ENCODE peak calls at places on chromosomes 2 and 18, in four cellular contexts. N is Calu3, E is tibial artery, O is type B pancreatic cell. Y is an unnamed sample.
A peak's percentile ranks its signal among the peaks of the same experiment; 100 is the strongest.

GRCh38 chr2:85522090-85522647 is 16.8 kb upstream of the MAT2A start:
- DNase-seq in N (no peak), O (no peak), E (no peak), Y (no peak)

GRCh38 chr2:229003256-229003655 is 267.8 kb downstream of the PID1 start:
- DNase-seq in O (no peak), N (no peak), E (no peak), Y (no peak)

GRCh38 chr18:13315000-13315399 is 96.4 kb downstream of the LDLRAD4 start:
- DNase-seq in N (no peak), O (no peak), E (no peak), Y (no peak)

GRCh38 chr2:217710218-217710565 is 292.6 kb downstream of the TNS1 start:
- DNase-seq in N (no peak), O (no peak), E (no peak), Y (no peak)

GRCh38 chr2:201127570-201127969 is 11.6 kb downstream of the CFLAR start:
- DNase-seq in E (no peak), N (no peak), O (no peak), Y (peak; percentile 82)

GRCh38 chr18:70418551-70419311 is 129.9 kb downstream of the SOCS6 start:
- DNase-seq in N (no peak), E (no peak), O (no peak), Y (no peak)

GRCh38 chr18:26663001-26663400 is 114.6 kb upstream of the KCTD1 start:
- DNase-seq in E (no peak), O (no peak), N (no peak), Y (no peak)

GRCh38 chr2:44480068-44480467 is 118.3 kb downstream of the CAMKMT start:
- DNase-seq in O (no peak), E (no peak), N (no peak), Y (no peak)

GRCh38 chr2:30782124-30782523 is 25.1 kb downstream of the CAPN13 start:
- DNase-seq in N (no peak), O (no peak), E (no peak), Y (no peak)

GRCh38 chr2:28333606-28334526 is 58.8 kb upstream of the FOSL2 start:
- DNase-seq in E (peak; percentile 81), N (no peak), O (no peak), Y (peak; percentile 81)

GRCh38 chr2:64485961-64486360 is 32.0 kb downstream of the LGALSL start:
- DNase-seq in N (no peak), O (no peak), E (no peak), Y (no peak)

GRCh38 chr18:6401687-6402086 is 13.0 kb downstream of the L3MBTL4 start:
- DNase-seq in O (no peak), E (no peak), N (no peak), Y (no peak)

GRCh38 chr2:222582931-222583330 is 73.0 kb downstream of the FARSB start:
- DNase-seq in N (no peak), O (no peak), E (no peak), Y (no peak)

GRCh38 chr2:39584283-39584972 is 81.3 kb upstream of the TMEM178A start:
- DNase-seq in O (no peak), E (no peak), N (no peak), Y (no peak)

GRCh38 chr18:58243401-58243800 is 199.4 kb downstream of the NEDD4L start:
- DNase-seq in N (no peak), O (no peak), E (no peak), Y (no peak)

GRCh38 chr2:182784777-182785176 is 68.7 kb downstream of the DNAJC10 start:
- DNase-seq in N (no peak), E (no peak), O (no peak), Y (no peak)

GRCh38 chr18:50310080-50310479 is 22.6 kb upstream of the CXXC1 start:
- DNase-seq in O (no peak), E (no peak), N (no peak), Y (no peak)

GRCh38 chr2:23616630-23617029 is 231.7 kb downstream of the KLHL29 start:
- DNase-seq in O (no peak), N (no peak), E (no peak), Y (no peak)

GRCh38 chr18:10142496-10143160 is 228.8 kb downstream of the VAPA start:
- DNase-seq in N (peak; percentile 26), O (no peak), E (no peak), Y (no peak)

GRCh38 chr2:235170536-235171510 is 219.0 kb downstream of the SH3BP4 start:
- DNase-seq in N (peak; percentile 57), O (no peak), E (no peak), Y (peak; percentile 21)

GRCh38 chr2:32711219-32711618 is 83.4 kb downstream of the TTC27 start:
- DNase-seq in E (no peak), N (no peak), O (no peak), Y (no peak)

GRCh38 chr2:134338180-134338579 is 84.3 kb downstream of the MGAT5 start:
- DNase-seq in E (no peak), N (no peak), O (no peak), Y (no peak)

GRCh38 chr2:96157649-96158553 is 12.7 kb upstream of the DUSP2 start:
- DNase-seq in N (no peak), O (no peak), E (no peak), Y (no peak)

GRCh38 chr2:98465456-98466201 is 21.0 kb downstream of the INPP4A start:
- DNase-seq in N (peak; percentile 85), O (no peak), E (no peak), Y (peak; percentile 50)

GRCh38 chr2:66960161-66960560 is 437.0 kb upstream of the ETAA1 start:
- DNase-seq in E (no peak), N (no peak), O (no peak), Y (no peak)

GRCh38 chr2:68637047-68637446 is 6.3 kb upstream of the PROKR1 start:
- DNase-seq in E (no peak), N (no peak), O (no peak), Y (no peak)

GRCh38 chr2:48738806-48739205 is 16.7 kb downstream of the LHCGR start:
- DNase-seq in O (no peak), N (no peak), E (no peak), Y (no peak)

GRCh38 chr18:34866310-34866709 is 156.2 kb downstream of the DTNA start:
- DNase-seq in E (no peak), N (no peak), O (no peak), Y (no peak)

GRCh38 chr18:34867520-34867919 is 157.4 kb downstream of the DTNA start:
- DNase-seq in E (no peak), O (no peak), N (no peak), Y (peak; percentile 28)

GRCh38 chr18:34864836-34865497 is 154.9 kb downstream of the DTNA start:
- DNase-seq in E (no peak), O (no peak), N (no peak), Y (no peak)

GRCh38 chr18:34870916-34871315 is 160.8 kb downstream of the DTNA start:
- DNase-seq in N (no peak), O (no peak), E (no peak), Y (no peak)

GRCh38 chr18:34866739-34867138 is 156.6 kb downstream of the DTNA start:
- DNase-seq in O (no peak), N (no peak), E (no peak), Y (no peak)
- TF ChIP-seq CTCF in O (peak; percentile 78), N (no peak), E (no peak), Y (peak; percentile 35)

DNA sequence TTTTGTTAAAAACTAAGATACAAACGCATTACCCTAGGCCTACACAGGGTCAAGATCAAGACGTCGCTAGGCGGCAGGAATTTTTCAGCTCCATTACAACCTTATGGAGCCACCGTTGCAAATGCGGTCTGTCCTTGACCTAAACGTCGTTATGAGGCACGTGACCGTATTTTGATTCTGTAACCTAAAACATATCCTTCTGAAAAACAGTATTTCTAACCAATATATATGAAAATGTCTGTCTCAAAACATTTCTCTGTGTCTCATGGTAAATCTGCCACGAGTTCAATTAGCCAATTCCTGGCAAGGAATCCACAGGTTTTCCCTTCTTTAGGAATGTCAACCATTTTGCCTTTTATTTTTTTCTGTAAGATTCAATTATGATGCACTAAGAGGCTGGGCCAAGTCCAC is 1.7 kb downstream of the RTN4 start:
- DNase-seq in O (no peak), E (no peak), N (peak; percentile 16), Y (no peak)
- TF ChIP-seq CTCF in O (no peak), E (no peak), N (no peak), Y (no peak)

DNA sequence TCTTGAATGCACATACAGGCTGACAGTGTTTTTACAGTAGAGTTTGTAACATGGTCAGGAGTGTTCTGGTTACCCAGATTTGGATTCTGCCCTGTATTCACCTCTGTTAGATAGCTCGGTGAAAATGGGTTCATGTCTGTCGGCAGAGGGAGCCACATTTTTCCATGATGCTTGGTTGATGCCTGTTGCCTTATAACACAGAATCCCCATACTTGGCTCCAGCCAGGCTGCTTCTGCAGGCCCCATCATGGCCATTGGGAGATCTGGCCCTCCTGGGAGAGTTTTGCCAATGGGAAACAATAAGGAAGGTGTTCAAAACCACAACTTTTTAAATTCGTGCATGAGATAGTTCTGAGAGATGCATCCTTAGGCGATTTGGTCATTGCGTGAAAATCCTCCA is 78.1 kb downstream of the WDSUB1 start:
- DNase-seq in E (peak; percentile 24), O (no peak), N (no peak), Y (no peak)
- TF ChIP-seq CTCF in E (no peak), O (peak; percentile 14), N (no peak), Y (no peak)

GRCh38 chr2:152440049-152440448 is 105.1 kb downstream of the FMNL2 start:
- DNase-seq in E (no peak), O (no peak), N (no peak), Y (no peak)

GRCh38 chr2:152444448-152444847 is 109.5 kb downstream of the FMNL2 start:
- DNase-seq in E (no peak), N (no peak), O (no peak), Y (no peak)

GRCh38 chr2:152443771-152444170 is 108.8 kb downstream of the FMNL2 start:
- DNase-seq in O (no peak), E (no peak), N (no peak), Y (no peak)

GRCh38 chr2:152440460-152440859 is 105.5 kb downstream of the FMNL2 start:
- DNase-seq in N (no peak), O (no peak), E (no peak), Y (no peak)

DNA sequence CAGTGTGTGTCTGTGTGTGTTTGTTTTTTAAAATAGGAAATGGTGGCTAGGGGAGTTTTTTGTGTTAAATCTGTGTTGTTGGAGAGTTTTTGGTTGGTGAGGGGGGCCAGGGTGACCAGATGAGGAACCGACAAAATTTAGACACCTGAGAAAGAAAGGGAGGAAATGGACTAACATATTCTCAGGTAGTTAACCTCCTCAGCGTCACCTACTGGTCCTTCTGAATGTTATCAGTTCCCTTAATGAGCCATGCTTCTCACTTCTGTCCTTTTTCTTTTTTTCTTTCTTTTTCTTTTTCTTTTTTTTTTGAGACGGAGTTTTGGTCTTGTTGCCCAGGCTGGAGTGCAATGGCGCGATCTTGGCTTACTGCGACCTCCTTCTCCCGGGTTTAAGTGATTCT is 107.0 kb downstream of the FMNL2 start:
- DNase-seq in E (no peak), O (no peak), N (no peak), Y (no peak)
- TF ChIP-seq CTCF in E (no peak), O (no peak), N (no peak), Y (no peak)

DNA sequence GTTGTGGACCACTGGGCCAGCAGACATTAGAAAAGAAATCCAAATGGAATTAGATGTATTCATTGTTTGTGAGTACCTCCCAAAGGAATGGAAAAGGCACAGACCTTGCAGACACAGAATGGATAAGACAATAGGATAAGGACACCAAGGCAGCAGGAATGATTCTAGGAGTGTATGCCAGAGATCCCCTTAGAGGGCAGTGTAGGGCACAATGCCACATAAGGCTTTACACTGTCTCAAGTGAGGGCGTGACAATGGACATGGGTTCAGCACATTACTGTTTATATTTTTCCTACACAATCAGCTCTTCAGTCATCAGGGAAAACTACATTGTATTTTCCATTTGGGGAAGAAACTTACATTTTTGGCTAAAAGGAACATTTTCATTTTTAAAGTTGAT is 250.9 kb downstream of the PTH2R start:
- DNase-seq in O (no peak), E (no peak), N (peak; percentile 5), Y (no peak)
- TF ChIP-seq CTCF in O (no peak), E (no peak), N (no peak), Y (no peak)